ENCODE peak calls at places on chromosomes 6 and 20, in five cellular contexts. One of them, this sample, is unnamed.

GRCh38 chr6:2695464-2696095 is 55.1 kb downstream of the MYLK4 start:
- DNase-seq in IMR-90: peak; percentile 57
- DNase-seq in fibroblast of pulmonary artery: peak; percentile 76
- DNase-seq in endothelial cell: no peak
- DNase-seq in ovary: no peak
- DNase-seq in this sample: no peak

GRCh38 chr6:139752086-139752485 is 377.6 kb upstream of the CITED2 start:
- DNase-seq in fibroblast of pulmonary artery: no peak
- DNase-seq in IMR-90: no peak
- DNase-seq in ovary: no peak
- DNase-seq in endothelial cell: no peak
- DNase-seq in this sample: no peak

GRCh38 chr20:60057866-60058807 is 99.9 kb downstream of the CDH26 start:
- DNase-seq in IMR-90: peak; percentile 79
- DNase-seq in endothelial cell: no peak
- DNase-seq in fibroblast of pulmonary artery: peak; percentile 10
- DNase-seq in ovary: no peak
- DNase-seq in this sample: no peak

GRCh38 chr6:156934054-156934424 is 156.9 kb downstream of the ARID1B start:
- DNase-seq in fibroblast of pulmonary artery: no peak
- DNase-seq in endothelial cell: no peak
- DNase-seq in IMR-90: no peak
- DNase-seq in ovary: no peak
- DNase-seq in this sample: no peak

GRCh38 chr6:43076928-43077809 is 1.1 kb downstream of the PTK7 start:
- DNase-seq in endothelial cell: peak; percentile 49
- DNase-seq in ovary: peak; percentile 65
- DNase-seq in fibroblast of pulmonary artery: peak; percentile 44
- DNase-seq in IMR-90: peak; percentile 38
- DNase-seq in this sample: peak; percentile 47

GRCh38 chr6:90028995-90029635 is 134.8 kb downstream of the GJA10 start:
- DNase-seq in fibroblast of pulmonary artery: no peak
- DNase-seq in endothelial cell: no peak
- DNase-seq in ovary: no peak
- DNase-seq in IMR-90: no peak
- DNase-seq in this sample: no peak

GRCh38 chr20:49216991-49217578 is 2.1 kb upstream of the DDX27 start:
- DNase-seq in ovary: peak; percentile 92
- DNase-seq in IMR-90: peak; percentile 87
- DNase-seq in fibroblast of pulmonary artery: peak; percentile 93
- DNase-seq in endothelial cell: peak; percentile 95
- DNase-seq in this sample: peak; percentile 99

GRCh38 chr6:32668226-32668747 is 1.8 kb upstream of the HLA-DQB1 start:
- DNase-seq in endothelial cell: no peak
- DNase-seq in IMR-90: peak; percentile 19
- DNase-seq in ovary: no peak
- DNase-seq in fibroblast of pulmonary artery: peak; percentile 23
- DNase-seq in this sample: peak; percentile 89

GRCh38 chr6:12967686-12968085 is 251.1 kb downstream of the PHACTR1 start:
- DNase-seq in IMR-90: no peak
- DNase-seq in endothelial cell: no peak
- DNase-seq in fibroblast of pulmonary artery: peak; percentile 52
- DNase-seq in ovary: no peak
- DNase-seq in this sample: no peak

GRCh38 chr6:150579611-150580010 is 20.1 kb upstream of the PLEKHG1 start:
- DNase-seq in fibroblast of pulmonary artery: no peak
- DNase-seq in ovary: no peak
- DNase-seq in IMR-90: no peak
- DNase-seq in endothelial cell: no peak
- DNase-seq in this sample: no peak

GRCh38 chr6:11968241-11968806 is 43.8 kb upstream of the HIVEP1 start:
- DNase-seq in IMR-90: no peak
- DNase-seq in fibroblast of pulmonary artery: no peak
- DNase-seq in endothelial cell: no peak
- DNase-seq in ovary: no peak
- DNase-seq in this sample: no peak

GRCh38 chr6:75882734-75883133 is 133.7 kb downstream of the MYO6 start:
- DNase-seq in ovary: no peak
- DNase-seq in endothelial cell: no peak
- DNase-seq in fibroblast of pulmonary artery: peak; percentile 55
- DNase-seq in IMR-90: peak; percentile 79
- DNase-seq in this sample: no peak

GRCh38 chr6:18118330-18118729 is 4.1 kb downstream of the NHLRC1 start:
- DNase-seq in fibroblast of pulmonary artery: no peak
- DNase-seq in endothelial cell: no peak
- DNase-seq in IMR-90: no peak
- DNase-seq in ovary: no peak
- DNase-seq in this sample: no peak

GRCh38 chr6:149129401-149130077 is 188.0 kb upstream of the TAB2 start:
- DNase-seq in IMR-90: peak; percentile 65
- DNase-seq in fibroblast of pulmonary artery: peak; percentile 54
- DNase-seq in ovary: no peak
- DNase-seq in endothelial cell: no peak
- DNase-seq in this sample: no peak

GRCh38 chr20:37384683-37385174 is 38.8 kb downstream of the SRC start:
- DNase-seq in endothelial cell: peak; percentile 84
- DNase-seq in IMR-90: peak; percentile 38
- DNase-seq in fibroblast of pulmonary artery: peak; percentile 44
- DNase-seq in ovary: peak; percentile 88
- DNase-seq in this sample: peak; percentile 63

GRCh38 chr6:20657274-20657800 is 123.1 kb downstream of the CDKAL1 start:
- DNase-seq in ovary: no peak
- DNase-seq in IMR-90: no peak
- DNase-seq in endothelial cell: no peak
- DNase-seq in fibroblast of pulmonary artery: no peak
- DNase-seq in this sample: no peak

GRCh38 chr20:24479595-24479994 is 10.2 kb downstream of the SYNDIG1 start:
- DNase-seq in IMR-90: no peak
- DNase-seq in ovary: no peak
- DNase-seq in endothelial cell: peak; percentile 29
- DNase-seq in fibroblast of pulmonary artery: no peak
- DNase-seq in this sample: no peak

GRCh38 chr6:144582939-144583613 is 297.9 kb downstream of the UTRN start:
- DNase-seq in ovary: peak; percentile 29
- DNase-seq in endothelial cell: peak; percentile 30
- DNase-seq in IMR-90: peak; percentile 30
- DNase-seq in fibroblast of pulmonary artery: no peak
- DNase-seq in this sample: no peak

GRCh38 chr20:50728981-50729874 is 2.2 kb upstream of the PARD6B start:
- DNase-seq in fibroblast of pulmonary artery: peak; percentile 46
- DNase-seq in ovary: no peak
- DNase-seq in IMR-90: no peak
- DNase-seq in endothelial cell: no peak
- DNase-seq in this sample: peak; percentile 87

GRCh38 chr20:24379116-24379927 is 90.1 kb upstream of the SYNDIG1 start:
- DNase-seq in IMR-90: peak; percentile 33
- DNase-seq in endothelial cell: no peak
- DNase-seq in fibroblast of pulmonary artery: peak; percentile 18
- DNase-seq in ovary: peak; percentile 29
- DNase-seq in this sample: no peak

GRCh38 chr6:24524329-24524728 is 29.6 kb downstream of the ALDH5A1 start:
- DNase-seq in ovary: no peak
- DNase-seq in IMR-90: no peak
- DNase-seq in endothelial cell: no peak
- DNase-seq in fibroblast of pulmonary artery: no peak
- DNase-seq in this sample: no peak

GRCh38 chr20:37755665-37756064 is 61.8 kb downstream of the CTNNBL1 start:
- DNase-seq in fibroblast of pulmonary artery: peak; percentile 8
- DNase-seq in IMR-90: no peak
- DNase-seq in endothelial cell: no peak
- DNase-seq in ovary: no peak
- DNase-seq in this sample: no peak

DNA sequence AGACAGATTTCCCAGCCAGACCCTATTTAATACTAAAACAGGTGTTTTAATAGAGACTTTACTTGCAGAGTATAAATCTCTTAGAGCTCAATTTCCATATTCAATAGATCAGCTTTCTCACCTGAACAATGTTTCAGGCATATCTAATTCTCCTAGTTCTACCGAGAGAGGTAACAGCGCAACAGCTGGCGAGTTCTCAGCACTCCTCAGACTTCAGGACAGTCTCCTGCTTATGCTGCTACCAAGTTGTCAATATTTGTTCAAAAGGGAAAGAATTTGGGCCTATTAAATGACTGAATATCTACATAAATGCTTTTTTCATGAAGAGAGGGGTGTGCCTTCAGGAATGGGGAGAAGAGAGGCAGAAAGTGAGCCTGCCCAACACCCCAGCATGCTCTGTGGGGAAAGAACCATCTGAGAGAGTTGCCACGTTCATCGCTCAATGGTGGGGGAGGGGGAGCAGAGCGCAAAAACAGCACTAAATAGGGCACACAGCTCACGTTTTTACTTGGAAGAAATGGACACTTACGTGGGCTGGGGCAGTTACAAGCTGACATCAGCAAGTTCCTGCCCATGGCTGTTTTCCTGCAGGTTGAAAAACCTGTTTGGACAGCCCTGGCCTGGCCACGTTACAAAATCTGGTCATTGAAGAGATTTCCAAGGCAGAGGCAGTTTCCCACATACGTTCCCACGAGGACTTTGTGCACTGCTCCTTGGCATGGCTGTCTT is 38.0 kb downstream of the EZR start:
- DNase-seq in IMR-90: no peak
- DNase-seq in endothelial cell: no peak
- DNase-seq in ovary: no peak
- DNase-seq in fibroblast of pulmonary artery: no peak
- DNase-seq in this sample: peak; percentile 70
- TF ChIP-seq CTCF in IMR-90: no peak
- TF ChIP-seq CTCF in endothelial cell: no peak
- TF ChIP-seq CTCF in ovary: no peak
- TF ChIP-seq CTCF in fibroblast of pulmonary artery: no peak
- TF ChIP-seq CTCF in this sample: no peak

GRCh38 chr6:16286151-16286522 is 47.8 kb downstream of the GMPR start:
- DNase-seq in IMR-90: peak; percentile 38
- DNase-seq in endothelial cell: peak; percentile 88
- DNase-seq in fibroblast of pulmonary artery: peak; percentile 61
- DNase-seq in ovary: peak; percentile 37
- DNase-seq in this sample: peak; percentile 30
- TF ChIP-seq CTCF in IMR-90: peak; percentile 80
- TF ChIP-seq CTCF in endothelial cell: peak; percentile 81
- TF ChIP-seq CTCF in fibroblast of pulmonary artery: peak; percentile 96
- TF ChIP-seq CTCF in ovary: no peak
- TF ChIP-seq CTCF in this sample: no peak

DNA sequence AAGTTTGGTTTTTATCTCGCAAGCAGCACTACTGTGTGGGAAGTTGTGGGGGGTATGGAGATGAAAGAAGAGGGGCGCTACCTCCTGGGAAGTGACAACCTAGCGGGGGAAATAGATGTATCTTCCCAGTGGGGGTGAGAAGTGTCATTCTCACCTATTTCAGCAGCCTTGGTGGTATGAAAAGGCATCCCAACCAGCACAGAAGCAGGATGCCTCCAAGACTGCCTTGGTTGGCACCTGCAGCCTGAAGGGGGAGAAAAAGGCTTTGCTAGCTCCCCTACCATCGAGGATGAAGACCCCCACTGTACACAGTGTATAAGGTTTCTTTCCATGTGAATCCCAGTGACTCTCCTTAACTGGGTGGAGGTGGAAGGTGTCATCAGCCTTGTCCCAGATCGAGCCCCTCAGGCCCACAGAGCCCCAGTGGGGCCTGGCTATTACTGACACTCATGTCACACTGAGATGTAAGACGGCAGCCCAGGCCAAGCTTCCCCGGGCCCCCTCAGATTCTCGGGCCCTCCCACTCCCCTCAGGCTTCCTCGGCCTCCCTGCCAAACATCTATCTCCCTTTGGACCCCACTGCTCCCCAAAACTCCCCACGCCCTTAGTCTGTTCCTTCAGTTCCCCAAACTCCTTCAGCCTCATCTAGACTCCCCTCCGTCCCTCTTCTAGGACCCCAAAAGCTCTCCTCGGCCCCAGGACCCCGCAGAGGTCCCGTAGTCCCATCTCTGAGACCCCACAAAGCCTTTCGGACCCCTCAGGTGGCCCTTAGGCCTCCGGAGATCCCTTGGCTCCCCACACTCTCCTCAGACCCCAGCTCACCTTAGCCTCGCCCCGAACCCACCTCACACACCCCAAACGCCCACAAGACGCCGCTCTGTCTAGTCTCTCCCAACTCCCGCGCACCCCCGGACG is 688 bp downstream of the COMMD7 start:
- DNase-seq in ovary: no peak
- DNase-seq in IMR-90: no peak
- DNase-seq in endothelial cell: no peak
- DNase-seq in fibroblast of pulmonary artery: no peak
- DNase-seq in this sample: no peak
- TF ChIP-seq CTCF in ovary: no peak
- TF ChIP-seq CTCF in IMR-90: no peak
- TF ChIP-seq CTCF in endothelial cell: no peak
- TF ChIP-seq CTCF in fibroblast of pulmonary artery: no peak
- TF ChIP-seq CTCF in this sample: no peak

GRCh38 chr20:45963059-45964011 is 8.7 kb downstream of the ZNF335 start:
- DNase-seq in fibroblast of pulmonary artery: peak; percentile 60
- DNase-seq in IMR-90: peak; percentile 33
- DNase-seq in ovary: no peak
- DNase-seq in endothelial cell: no peak
- DNase-seq in this sample: peak; percentile 34
- TF ChIP-seq CTCF in fibroblast of pulmonary artery: peak; percentile 35
- TF ChIP-seq CTCF in IMR-90: peak; percentile 29
- TF ChIP-seq CTCF in ovary: peak; percentile 33
- TF ChIP-seq CTCF in endothelial cell: no peak
- TF ChIP-seq CTCF in this sample: peak; percentile 58

DNA sequence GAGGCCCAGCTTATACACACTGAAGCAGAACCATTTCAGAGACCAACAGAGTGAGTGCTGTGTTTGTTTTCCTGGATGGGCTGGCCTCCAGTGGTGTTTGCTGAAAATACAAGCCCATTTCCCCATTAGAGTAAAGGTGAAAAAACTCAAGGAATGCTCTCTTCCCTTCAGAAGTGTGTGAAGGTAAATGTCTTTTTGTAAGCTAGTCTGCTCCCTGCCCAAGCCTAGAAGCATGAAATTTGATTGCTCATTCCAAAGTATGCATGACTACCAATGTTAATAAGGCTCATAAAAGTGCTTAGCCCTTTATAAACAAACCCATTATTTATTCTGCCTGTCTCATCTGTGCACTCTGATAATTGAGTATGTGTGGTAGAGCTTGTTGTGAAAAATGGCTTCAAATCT is 59.1 kb downstream of the ADGRF1 start:
- DNase-seq in endothelial cell: no peak
- DNase-seq in fibroblast of pulmonary artery: no peak
- DNase-seq in IMR-90: no peak
- DNase-seq in ovary: no peak
- DNase-seq in this sample: peak; percentile 41
- TF ChIP-seq CTCF in endothelial cell: no peak
- TF ChIP-seq CTCF in fibroblast of pulmonary artery: no peak
- TF ChIP-seq CTCF in IMR-90: no peak
- TF ChIP-seq CTCF in ovary: no peak
- TF ChIP-seq CTCF in this sample: no peak

GRCh38 chr20:61813791-61814190 is 251.9 kb downstream of the TAF4 start:
- DNase-seq in ovary: no peak
- DNase-seq in endothelial cell: no peak
- DNase-seq in fibroblast of pulmonary artery: no peak
- DNase-seq in IMR-90: no peak
- DNase-seq in this sample: no peak
- TF ChIP-seq CTCF in ovary: no peak
- TF ChIP-seq CTCF in endothelial cell: no peak
- TF ChIP-seq CTCF in fibroblast of pulmonary artery: no peak
- TF ChIP-seq CTCF in IMR-90: no peak
- TF ChIP-seq CTCF in this sample: no peak

This sample was measured in Calu3.